ENCODE peak calls at places on chromosomes 11 and 22, in ten cellular contexts. H, B, S, D, V, P, Q, L, X and Z are unnamed samples.

GRCh38 chr11:93279911-93280347 is 50.6 kb upstream of the DEUP1 start:
- DNase-seq in H (no peak), B (no peak), S (no peak), D (no peak), V (no peak), P (no peak), Q (no peak), L (no peak), X (no peak), Z (no peak)

GRCh38 chr11:18171377-18172000 is 1.1 kb upstream of the MRGPRX4 start:
- DNase-seq in H (no peak), B (no peak), S (no peak), D (peak), V (no peak), P (no peak), Q (peak), L (no peak), X (peak), Z (no peak)

GRCh38 chr11:91435694-91436375 is 788.8 kb upstream of the FAT3 start:
- DNase-seq in H (no peak), B (no peak), S (no peak), D (no peak), V (no peak), P (no peak), Q (no peak), L (no peak), X (no peak), Z (peak)

GRCh38 chr11:47418454-47419259 is 7.6 kb downstream of the PSMC3 start:
- DNase-seq in H (no peak), B (no peak), S (no peak), D (no peak), V (no peak), P (no peak), Q (no peak), L (no peak), X (no peak), Z (no peak)

GRCh38 chr11:44778200-44779100 is 51.7 kb downstream of the TSPAN18 start:
- DNase-seq in H (peak), B (peak), S (no peak), D (no peak), V (no peak), P (no peak), Q (no peak), L (no peak), X (no peak), Z (no peak)

GRCh38 chr11:31817621-31818493 is 6.7 kb upstream of the PAX6 start:
- DNase-seq in H (no peak), B (no peak), S (no peak), D (no peak), V (no peak), P (no peak), Q (no peak), L (no peak), X (no peak), Z (no peak)

GRCh38 chr22:31867386-31868153 is 76.8 kb upstream of the YWHAH start:
- DNase-seq in H (no peak), B (no peak), S (no peak), D (no peak), V (no peak), P (no peak), Q (no peak), L (no peak), X (no peak), Z (no peak)

GRCh38 chr11:63635762-63636465 is 21.7 kb upstream of the PLAAT3 start:
- DNase-seq in H (no peak), B (no peak), S (peak), D (peak), V (peak), P (no peak), Q (peak), L (peak), X (peak), Z (no peak)

GRCh38 chr22:45064313-45065268 is 54.8 kb upstream of the PHF21B start:
- DNase-seq in H (no peak), B (no peak), S (peak), D (peak), V (peak), P (no peak), Q (no peak), L (no peak), X (no peak), Z (no peak)

GRCh38 chr11:18705651-18706281 is 7.2 kb downstream of the TMEM86A start:
- DNase-seq in H (peak), B (no peak), S (no peak), D (no peak), V (no peak), P (no peak), Q (no peak), L (no peak), X (no peak), Z (no peak)

GRCh38 chr11:64826578-64827450 is 16.5 kb upstream of the MEN1 start:
- DNase-seq in H (no peak), B (no peak), S (no peak), D (no peak), V (no peak), P (no peak), Q (no peak), L (no peak), X (no peak), Z (no peak)

GRCh38 chr11:68659158-68659921 is 25.0 kb upstream of the GAL start:
- DNase-seq in H (no peak), B (no peak), S (peak), D (peak), V (peak), P (no peak), Q (peak), L (no peak), X (peak), Z (peak)

GRCh38 chr11:73980001-73980960 is 2.4 kb downstream of the UCP2 start:
- DNase-seq in H (peak), B (no peak), S (no peak), D (peak), V (peak), P (no peak), Q (no peak), L (no peak), X (no peak), Z (no peak)

GRCh38 chr22:27993201-27993635 is 74.2 kb upstream of the PITPNB start:
- DNase-seq in H (peak), B (peak), S (no peak), D (no peak), V (no peak), P (no peak), Q (no peak), L (no peak), X (no peak), Z (no peak)

GRCh38 chr11:17734418-17734911 is at the start of gene KCNC1:
- DNase-seq in H (no peak), B (no peak), S (no peak), D (no peak), V (peak), P (no peak), Q (no peak), L (peak), X (peak), Z (no peak)

GRCh38 chr11:123219066-123219697 is 24.1 kb upstream of the CLMP start:
- DNase-seq in H (no peak), B (no peak), S (peak), D (no peak), V (peak), P (no peak), Q (no peak), L (no peak), X (no peak), Z (no peak)

GRCh38 chr11:86208572-86208971 is 36.0 kb upstream of the EED start:
- DNase-seq in H (no peak), B (no peak), S (no peak), D (no peak), V (no peak), P (no peak), Q (no peak), L (no peak), X (no peak), Z (no peak)

GRCh38 chr11:71240865-71241691 is 11.3 kb downstream of the SHANK2 start:
- DNase-seq in H (peak), B (peak), S (peak), D (peak), V (peak), P (no peak), Q (peak), L (no peak), X (peak), Z (peak)

GRCh38 chr22:49960159-49960966 is at the start of gene PIM3:
- DNase-seq in H (peak), B (peak), S (peak), D (peak), V (peak), P (peak), Q (peak), L (peak), X (peak), Z (peak)

GRCh38 chr11:16933756-16934603 is 80.2 kb downstream of the PLEKHA7 start:
- DNase-seq in H (no peak), B (no peak), S (no peak), D (no peak), V (no peak), P (no peak), Q (no peak), L (no peak), X (no peak), Z (no peak)

GRCh38 chr11:92453055-92453454 is 228.4 kb downstream of the FAT3 start:
- DNase-seq in H (no peak), B (no peak), S (peak), D (peak), V (peak), P (no peak), Q (no peak), L (no peak), X (no peak), Z (no peak)

GRCh38 chr11:86460461-86461404 is 86.0 kb downstream of the CCDC81 start:
- DNase-seq in H (no peak), B (no peak), S (no peak), D (no peak), V (no peak), P (no peak), Q (no peak), L (no peak), X (no peak), Z (no peak)

GRCh38 chr11:68596231-68596630 is 88.1 kb upstream of the GAL start:
- DNase-seq in H (no peak), B (no peak), S (no peak), D (no peak), V (no peak), P (no peak), Q (no peak), L (no peak), X (no peak), Z (no peak)

GRCh38 chr22:41216984-41217383 is 11.9 kb downstream of the L3MBTL2 start:
- DNase-seq in H (no peak), B (no peak), S (peak), D (no peak), V (peak), P (no peak), Q (no peak), L (no peak), X (no peak), Z (no peak)

GRCh38 chr11:61514050-61514917 is 5.7 kb downstream of the LRRC10B start:
- DNase-seq in H (no peak), B (no peak), S (no peak), D (no peak), V (no peak), P (no peak), Q (no peak), L (no peak), X (no peak), Z (no peak)

GRCh38 chr11:102276302-102277182 is 40.7 kb upstream of the BIRC3 start:
- DNase-seq in H (no peak), B (no peak), S (no peak), D (no peak), V (peak), P (no peak), Q (no peak), L (no peak), X (no peak), Z (no peak)

GRCh38 chr11:965206-965775 is 39.6 kb downstream of the AP2A2 start:
- DNase-seq in H (no peak), B (no peak), S (no peak), D (no peak), V (no peak), P (no peak), Q (no peak), L (no peak), X (no peak), Z (no peak)

GRCh38 chr22:25485626-25486545 is 78.6 kb upstream of the GRK3 start:
- DNase-seq in H (no peak), B (no peak), S (no peak), D (no peak), V (no peak), P (no peak), Q (no peak), L (no peak), X (no peak), Z (no peak)

GRCh38 chr11:31819533-31820437 is 8.7 kb upstream of the PAX6 start:
- DNase-seq in H (no peak), B (no peak), S (no peak), D (no peak), V (no peak), P (no peak), Q (no peak), L (no peak), X (no peak), Z (no peak)

GRCh38 chr22:35892192-35892591 is 136.4 kb downstream of the RBFOX2 start:
- DNase-seq in H (no peak), B (no peak), S (peak), D (no peak), V (peak), P (no peak), Q (no peak), L (peak), X (no peak), Z (no peak)

GRCh38 chr22:47654922-47655451 is 892.5 kb downstream of the TBC1D22A start:
- DNase-seq in H (no peak), B (no peak), S (no peak), D (no peak), V (no peak), P (no peak), Q (no peak), L (no peak), X (no peak), Z (no peak)

GRCh38 chr11:122748968-122749687 is 89.2 kb upstream of the CRTAM start:
- DNase-seq in H (no peak), B (no peak), S (peak), D (no peak), V (peak), P (no peak), Q (peak), L (no peak), X (no peak), Z (peak)

GRCh38 chr11:93537022-93537421 is 6.2 kb downstream of the SMCO4 start:
- DNase-seq in H (no peak), B (no peak), S (no peak), D (no peak), V (no peak), P (no peak), Q (no peak), L (no peak), X (no peak), Z (no peak)

GRCh38 chr11:87421422-87421821 is 383.7 kb downstream of the TMEM135 start:
- DNase-seq in H (no peak), B (no peak), S (peak), D (peak), V (peak), P (peak), Q (peak), L (peak), X (peak), Z (peak)

GRCh38 chr11:68444566-68444965 is 16.0 kb upstream of the PPP6R3 start:
- DNase-seq in H (peak), B (no peak), S (no peak), D (no peak), V (no peak), P (no peak), Q (no peak), L (no peak), X (no peak), Z (no peak)

GRCh38 chr11:39461065-39461464 is 1998.4 kb downstream of the LRRC4C start:
- DNase-seq in H (no peak), B (no peak), S (no peak), D (no peak), V (no peak), P (no peak), Q (no peak), L (no peak), X (no peak), Z (no peak)

GRCh38 chr11:68090287-68090686 is 30.9 kb downstream of the CHKA start:
- DNase-seq in H (no peak), B (no peak), S (no peak), D (no peak), V (no peak), P (no peak), Q (no peak), L (no peak), X (no peak), Z (no peak)

DNA sequence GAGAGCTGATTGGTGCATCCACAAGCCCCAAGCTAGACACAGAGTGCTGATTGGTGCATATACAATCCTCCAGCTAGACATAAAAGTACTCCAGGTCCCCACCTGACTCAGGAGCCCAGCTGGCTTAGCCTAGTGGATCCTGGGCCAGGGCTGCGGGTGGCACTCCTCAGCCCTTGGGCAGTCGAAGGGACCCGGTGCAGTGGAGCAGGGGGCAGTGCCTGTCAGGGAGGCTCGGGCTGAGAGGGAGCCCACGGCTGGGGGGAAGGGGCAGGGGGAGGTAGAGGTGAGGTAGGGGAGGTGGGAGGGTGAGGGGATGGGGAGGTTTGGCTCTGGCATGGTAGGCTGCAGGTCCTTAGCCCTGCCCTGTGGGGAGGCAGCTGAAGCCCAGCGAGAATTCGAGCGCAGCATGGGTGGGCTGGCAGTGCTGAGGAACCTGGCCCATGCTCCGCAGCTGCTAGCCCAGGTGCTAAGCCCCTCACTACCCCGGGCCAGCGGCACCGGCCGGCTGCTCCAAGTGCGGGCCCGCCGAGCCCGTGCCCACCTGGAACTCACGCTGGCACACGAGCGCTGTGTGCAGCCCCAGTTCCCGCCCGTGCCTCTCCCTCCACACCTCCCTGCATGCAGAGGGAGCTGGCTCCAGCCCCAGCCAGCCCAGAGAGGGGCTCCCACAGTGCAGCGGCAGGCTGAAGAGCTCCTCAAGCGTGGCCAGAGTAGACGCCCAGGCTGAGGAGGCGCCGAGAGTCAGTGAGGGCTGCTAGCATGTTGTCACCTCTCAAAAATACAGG is 742.8 kb downstream of the FAM181B start:
- DNase-seq in H (no peak), B (no peak), S (no peak), D (no peak), V (no peak), P (no peak), Q (no peak), L (no peak), X (no peak), Z (no peak)
- H3K27ac ChIP-seq in H (no peak), B (no peak), S (no peak), D (no peak), V (no peak), P (no peak), Q (no peak), L (no peak), X (no peak), Z (no peak)

GRCh38 chr11:62535802-62536201 is 10.8 kb downstream of the AHNAK start:
- DNase-seq in H (no peak), B (no peak), S (no peak), D (no peak), V (no peak), P (no peak), Q (no peak), L (no peak), X (no peak), Z (no peak)
- H3K27ac ChIP-seq in H (no peak), B (peak), S (no peak), D (peak), V (peak), P (peak), Q (no peak), L (no peak), X (no peak), Z (no peak)

GRCh38 chr11:82858133-82858532 is 42.1 kb downstream of the PRCP start:
- DNase-seq in H (no peak), B (no peak), S (no peak), D (no peak), V (no peak), P (no peak), Q (no peak), L (no peak), X (no peak), Z (no peak)
- H3K27ac ChIP-seq in H (no peak), B (peak), S (peak), D (peak), V (peak), P (no peak), Q (peak), L (peak), X (peak), Z (peak)

DNA sequence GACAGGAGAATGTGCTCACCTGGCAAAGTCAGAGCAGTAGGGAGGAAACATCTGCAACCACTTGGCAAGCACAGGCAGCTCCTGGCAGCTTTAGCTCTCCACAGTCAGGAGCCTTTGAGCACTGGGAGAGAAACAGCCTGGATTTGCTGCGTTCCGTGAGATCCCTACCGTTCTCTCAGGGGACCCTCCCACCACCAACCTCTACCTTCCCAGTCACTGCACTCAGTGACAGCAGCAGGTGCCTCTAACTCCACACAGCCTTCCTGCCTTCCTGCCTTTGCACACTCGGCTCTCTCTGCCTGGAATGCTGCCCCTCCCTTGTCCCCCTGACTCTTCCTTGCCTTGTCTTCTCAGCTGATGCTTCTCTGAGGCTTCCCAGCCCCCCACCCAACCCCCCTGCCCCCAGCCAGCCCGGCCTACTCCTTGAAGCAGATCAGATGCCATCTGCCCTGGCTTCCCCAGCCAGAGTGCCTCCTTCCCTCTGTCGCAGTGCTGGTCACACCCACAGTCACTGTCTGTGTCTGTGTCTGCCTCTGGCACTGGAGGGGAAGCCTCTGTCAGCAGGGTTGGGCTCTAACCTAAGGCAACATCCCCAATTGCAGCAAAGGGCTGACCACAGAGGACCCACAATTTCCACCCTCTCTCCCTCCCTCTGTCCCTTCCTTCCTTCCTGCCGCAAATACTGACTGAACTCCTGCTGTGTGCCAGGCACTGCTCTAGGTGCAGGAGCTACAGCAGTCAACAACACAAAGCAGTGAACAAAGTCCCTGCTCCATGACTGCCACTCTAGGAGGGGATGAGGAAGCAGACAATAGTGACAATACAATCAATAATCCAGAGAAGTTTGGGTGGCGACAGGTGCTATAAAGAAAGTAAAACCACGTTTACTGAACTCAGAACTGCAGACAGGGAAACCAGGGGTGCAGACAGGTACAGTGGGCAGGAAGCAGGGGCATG is 14.8 kb upstream of the TSKU start:
- DNase-seq in H (peak), B (no peak), S (no peak), D (no peak), V (no peak), P (no peak), Q (no peak), L (no peak), X (no peak), Z (no peak)
- H3K27ac ChIP-seq in H (peak), B (peak), S (no peak), D (peak), V (no peak), P (no peak), Q (peak), L (no peak), X (peak), Z (peak)

GRCh38 chr11:3091081-3091845 is 34.0 kb upstream of the CARS1 start:
- DNase-seq in H (peak), B (no peak), S (no peak), D (no peak), V (no peak), P (no peak), Q (no peak), L (no peak), X (no peak), Z (no peak)
- H3K27ac ChIP-seq in H (no peak), B (no peak), S (no peak), D (peak), V (no peak), P (no peak), Q (no peak), L (no peak), X (no peak), Z (no peak)